ENCODE peak calls at places on chromosomes 13 and 19, in ten cellular contexts. E is endothelial cell of umbilical vein, I is H1, K is A549, U is PC-9, O is cardiac muscle cell, Y is heart right ventricle, S is aorta, B is IMR-90, D is iPS DF 6.9. R is an unnamed sample.

GRCh38 chr19:13905634-13906524 is at the start of the genes BRME1 and CC2D1A:
- DNase-seq in Y (peak; percentile 93), B (peak; percentile 75), I (peak; percentile 67), U (peak; percentile 80), D (peak; percentile 84), E (peak; percentile 85), O (peak; percentile 91), K (peak; percentile 84), S (peak; percentile 98), R (peak; percentile 94)

GRCh38 chr19:8116437-8117293 is 32.7 kb downstream of the FBN3 start:
- DNase-seq in I (no peak), O (no peak), D (no peak), Y (no peak), U (no peak), K (no peak), E (no peak), B (no peak), S (peak; percentile 59), R (no peak)

GRCh38 chr19:18090545-18091216 is 3.9 kb upstream of the IL12RB1 start:
- DNase-seq in U (no peak), O (no peak), I (no peak), S (no peak), E (peak; percentile 19), Y (no peak), B (peak; percentile 28), K (no peak), D (no peak), R (peak; percentile 53)

GRCh38 chr13:24540236-24541126 is 27.9 kb upstream of the PARP4 start:
- DNase-seq in U (no peak), E (peak; percentile 13), I (peak; percentile 54), B (no peak), Y (no peak), K (peak; percentile 10), S (no peak), D (no peak), O (peak; percentile 4), R (peak; percentile 73)

GRCh38 chr19:5949792-5950305 is 28.1 kb downstream of the RANBP3 start:
- DNase-seq in U (no peak), Y (peak; percentile 58), K (no peak), S (no peak), E (no peak), D (no peak), I (no peak), O (no peak), B (no peak), R (peak; percentile 83)

GRCh38 chr19:15432018-15432494 is 13.3 kb upstream of the AKAP8L start:
- DNase-seq in Y (no peak), E (peak; percentile 13), D (no peak), U (no peak), K (peak; percentile 21), O (peak; percentile 20), I (no peak), S (no peak), B (no peak), R (no peak)

GRCh38 chr19:2491130-2491801 is 15.3 kb downstream of the GADD45B start:
- DNase-seq in D (no peak), S (no peak), E (peak; percentile 41), K (no peak), U (peak; percentile 81), I (no peak), O (no peak), B (peak; percentile 84), Y (no peak), R (peak; percentile 85)

GRCh38 chr19:36207605-36208252 is 6.7 kb downstream of the ZNF565 start:
- DNase-seq in K (no peak), E (no peak), B (no peak), O (no peak), S (no peak), D (no peak), I (no peak), Y (no peak), U (no peak), R (no peak)

GRCh38 chr19:33394723-33395560 is 21.4 kb downstream of the CEBPG start:
- DNase-seq in S (no peak), K (no peak), E (peak; percentile 19), U (no peak), Y (no peak), D (no peak), B (no peak), I (no peak), O (no peak), R (peak; percentile 32)

GRCh38 chr13:30376426-30377311 is 45.6 kb upstream of the UBE2L5 start:
- DNase-seq in O (peak; percentile 92), I (no peak), B (no peak), U (no peak), S (no peak), E (no peak), K (no peak), D (no peak), Y (no peak), R (peak; percentile 41)

GRCh38 chr13:44757671-44758070 is 181.5 kb upstream of the TSC22D1 start:
- DNase-seq in O (no peak), D (no peak), U (no peak), E (no peak), S (no peak), Y (no peak), I (no peak), K (no peak), B (no peak), R (no peak)

GRCh38 chr13:51815848-51816247 is 11.9 kb upstream of the DHRS12 start:
- DNase-seq in O (no peak), I (no peak), B (no peak), Y (no peak), S (no peak), K (no peak), U (no peak), E (no peak), D (no peak), R (no peak)

GRCh38 chr13:52744842-52745241 is 5.2 kb upstream of the CNMD start:
- DNase-seq in O (no peak), E (no peak), K (no peak), I (no peak), D (no peak), S (no peak), Y (no peak), B (no peak), U (no peak), R (no peak)

GRCh38 chr13:66501187-66501586 is 728.9 kb downstream of the PCDH9 start:
- DNase-seq in K (no peak), O (no peak), D (no peak), U (no peak), I (no peak), B (peak; percentile 78), Y (no peak), S (no peak), E (no peak), R (no peak)

GRCh38 chr19:34851277-34851804 is 75.4 kb upstream of the ZNF30 start:
- DNase-seq in E (no peak), Y (no peak), K (no peak), U (no peak), I (no peak), S (no peak), D (no peak), O (no peak), B (no peak), R (no peak)

DNA sequence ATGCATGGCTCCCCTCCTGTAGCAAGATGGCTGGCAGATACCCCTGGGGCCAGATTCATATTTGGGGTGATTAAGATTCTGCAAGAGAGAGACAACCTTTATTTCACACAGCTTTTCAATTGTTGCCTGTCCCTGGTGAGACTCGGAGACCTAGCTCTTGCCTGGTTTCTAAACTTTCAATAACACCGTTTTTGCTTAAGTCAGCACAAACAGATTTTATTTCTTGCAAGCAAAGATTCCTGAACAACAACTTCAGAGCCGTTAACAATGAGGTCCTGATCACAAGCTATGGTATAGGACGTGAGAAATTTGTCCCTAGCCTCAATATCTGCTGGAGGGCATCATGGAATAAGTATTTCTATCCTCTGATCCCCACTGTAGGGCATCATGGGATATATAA is 2.9 kb upstream of the CADM4 start:
- DNase-seq in K (no peak), S (no peak), I (no peak), E (no peak), O (no peak), D (no peak), Y (no peak), B (no peak), U (no peak), R (no peak)
- H3K27ac ChIP-seq in K (no peak overlapping the region), S (no peak overlapping the region), I (no peak overlapping the region), E (no peak overlapping the region), O (no peak overlapping the region), D (no peak overlapping the region), Y (no peak overlapping the region), B (no peak overlapping the region), U (no peak overlapping the region), R (no peak overlapping the region)

GRCh38 chr13:27792393-27793218 is at the start of gene GSX1:
- DNase-seq in K (peak; percentile 13), D (no peak), O (peak; percentile 95), U (no peak), Y (peak; percentile 51), I (peak; percentile 63), E (peak; percentile 67), B (peak; percentile 63), S (peak; percentile 85), R (peak; percentile 86)
- H3K4me3 ChIP-seq in K (no peak within 1 kb of the TSS), D (no peak within 1 kb of the TSS), O (no peak within 1 kb of the TSS), U (peak within 1 kb of the TSS; percentile 44), Y (peak within 1 kb of the TSS; percentile 5), I (no peak within 1 kb of the TSS), E (no peak within 1 kb of the TSS), B (no peak within 1 kb of the TSS), S (no peak within 1 kb of the TSS), R (no peak within 1 kb of the TSS)

GRCh38 chr13:100660761-100661160 is 13.8 kb downstream of the TMTC4 start:
- DNase-seq in Y (no peak), U (no peak), D (no peak), B (no peak), O (no peak), K (no peak), I (no peak), E (no peak), S (no peak), R (no peak)
- H3K4me1 ChIP-seq in Y (no peaks in the 10 kb centered on the region), U (no peaks in the 10 kb centered on the region), D (peaks cover 2% of the 10 kb centered on the region), B (no peaks in the 10 kb centered on the region), O (peaks cover 4% of the 10 kb centered on the region), K (no peaks in the 10 kb centered on the region), I (no peaks in the 10 kb centered on the region), E (peaks cover 5% of the 10 kb centered on the region), S (no peaks in the 10 kb centered on the region), R (no peaks in the 10 kb centered on the region)

GRCh38 chr13:99978781-99979452 is 2.7 kb upstream of the ZIC2 start:
- DNase-seq in U (no peak), I (no peak), B (no peak), E (no peak), Y (no peak), K (no peak), O (peak; percentile 59), D (no peak), S (peak; percentile 52), R (no peak)
- H3K27ac ChIP-seq in U (no peak overlapping the region), I (no peak overlapping the region), B (no peak overlapping the region), E (no peak overlapping the region), Y (no peak overlapping the region), K (no peak overlapping the region), O (no peak overlapping the region), D (no peak overlapping the region), S (no peak overlapping the region), R (no peak overlapping the region)

R was measured in left lung.